ENCODE peak calls at places on chromosomes 16 and 17, in seven cellular contexts. T is RWPE1, H is esophagus muscularis mucosa, I is HCT116, P is breast epithelium, Y is psoas muscle, F is heart right ventricle. G is an unnamed sample.

GRCh38 chr16:1960665-1961630 is 1.6 kb downstream of the NDUFB10 start:
- DNase-seq in I (peak; percentile 64), H (no peak), P (no peak), T (no peak), Y (no peak), F (no peak), G (peak; percentile 46)

GRCh38 chr16:64626771-64627170 is 495.1 kb downstream of the CDH11 start:
- DNase-seq in H (no peak), F (no peak), I (no peak), P (no peak), T (no peak), Y (no peak), G (no peak)

GRCh38 chr16:2121853-2122252 is 13.8 kb downstream of the PKD1 start:
- DNase-seq in F (peak; percentile 57), H (no peak), T (no peak), P (no peak), I (no peak), Y (peak; percentile 86), G (no peak)

GRCh38 chr17:58693208-58693607 is 806 bp downstream of the RAD51C start:
- DNase-seq in P (no peak), Y (no peak), H (no peak), T (no peak), F (no peak), I (no peak), G (no peak)

GRCh38 chr17:34205401-34205800 is 49.7 kb upstream of the CCL2 start:
- DNase-seq in F (no peak), P (no peak), H (no peak), I (no peak), Y (no peak), T (no peak), G (no peak)

GRCh38 chr16:46996391-46996790 is 22.9 kb upstream of the DNAJA2 start:
- DNase-seq in F (no peak), P (no peak), H (no peak), Y (no peak), I (no peak), T (no peak), G (no peak)

GRCh38 chr17:58081641-58082340 is 1.4 kb upstream of the DYNLL2 start:
- DNase-seq in I (no peak), Y (no peak), T (no peak), F (no peak), H (peak; percentile 86), P (no peak), G (no peak)

GRCh38 chr17:73231363-73231762 is 30.3 kb downstream of the CPSF4L start:
- DNase-seq in P (no peak), T (peak; percentile 36), Y (no peak), H (no peak), F (no peak), I (no peak), G (no peak)

GRCh38 chr17:57548421-57549385 is 196.4 kb downstream of the CCDC182 start:
- DNase-seq in T (no peak), F (no peak), H (no peak), Y (no peak), I (no peak), P (no peak), G (no peak)

GRCh38 chr16:63326736-63327339 is 1290.6 kb upstream of the CDH8 start:
- DNase-seq in H (no peak), T (no peak), P (no peak), F (no peak), Y (no peak), I (no peak), G (no peak)

GRCh38 chr17:77027271-77027670 is 113.5 kb upstream of the SEC14L1 start:
- DNase-seq in T (no peak), Y (no peak), H (no peak), F (no peak), P (no peak), I (no peak), G (no peak)

GRCh38 chr17:40956401-40957254 is 10.1 kb downstream of the KRT39 start:
- DNase-seq in H (no peak), F (no peak), P (no peak), T (peak; percentile 79), I (peak; percentile 98), Y (no peak), G (peak; percentile 82)

GRCh38 chr17:76735006-76735405 is 2.1 kb downstream of the SRSF2 start:
- DNase-seq in T (no peak), P (no peak), Y (no peak), F (no peak), H (no peak), I (no peak), G (no peak)

GRCh38 chr17:83046759-83047478 is 32.5 kb upstream of the METRNL start:
- DNase-seq in I (no peak), H (no peak), Y (no peak), P (no peak), T (no peak), F (no peak), G (no peak)

GRCh38 chr17:4407851-4408250 is 25.9 kb upstream of the SPNS3 start:
- DNase-seq in F (no peak), T (no peak), I (no peak), H (no peak), P (no peak), Y (no peak), G (no peak)

GRCh38 chr17:49850772-49851386 is 3.0 kb upstream of the TAC4 start:
- DNase-seq in I (no peak), T (no peak), Y (no peak), P (no peak), H (no peak), F (no peak), G (no peak)

GRCh38 chr16:85586360-85587145 is 26.6 kb upstream of the GSE1 start:
- DNase-seq in Y (peak; percentile 90), F (peak; percentile 59), T (no peak), P (no peak), I (no peak), H (no peak), G (no peak)

GRCh38 chr17:32319548-32319905 is 22.4 kb downstream of the C17orf75 start:
- DNase-seq in I (peak; percentile 38), P (peak; percentile 72), T (peak; percentile 76), H (no peak), F (peak; percentile 76), Y (peak; percentile 81), G (peak; percentile 30)
- TF ChIP-seq CTCF in I (peak; percentile 96), P (peak; percentile 87), T (peak; percentile 91), H (peak; percentile 96), F (peak; percentile 93), Y (peak; percentile 89), G (peak; percentile 97)

GRCh38 chr17:45408611-45409421 is 23.9 kb downstream of the ARHGAP27 start:
- DNase-seq in Y (no peak), T (no peak), I (no peak), H (no peak), P (no peak), F (no peak), G (no peak)
- TF ChIP-seq CTCF in Y (no peak), T (no peak), I (no peak), H (no peak), P (no peak), F (no peak), G (no peak)

DNA sequence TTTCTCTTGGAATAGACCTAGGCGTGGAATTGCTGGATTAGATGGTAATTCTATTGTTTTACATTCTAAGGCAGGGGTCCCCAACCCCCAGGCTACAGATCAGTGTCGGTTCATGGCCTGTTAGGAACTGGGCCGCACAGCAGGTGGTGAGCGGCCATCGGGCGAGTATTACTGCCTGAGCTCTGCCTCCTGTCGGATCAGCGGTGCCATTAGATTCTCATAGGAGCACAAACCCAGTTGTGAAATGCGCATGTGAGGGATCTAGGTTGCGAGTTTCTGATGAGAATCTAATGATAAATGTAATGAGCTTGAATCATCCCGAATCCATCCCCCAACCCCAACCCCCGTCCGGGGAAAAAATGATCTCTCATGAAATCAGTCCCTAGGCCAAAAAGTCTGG is 23.0 kb downstream of the NLRC5 start:
- DNase-seq in H (no peak), T (no peak), Y (no peak), I (no peak), P (no peak), F (no peak), G (no peak)
- TF ChIP-seq CTCF in H (no peak), T (no peak), Y (no peak), I (no peak), P (no peak), F (no peak), G (no peak)

GRCh38 chr17:1376061-1376460 is 24.0 kb downstream of the YWHAE start:
- DNase-seq in Y (no peak), I (no peak), F (no peak), P (no peak), H (no peak), T (no peak), G (no peak)

GRCh38 chr17:1379930-1380313 is 20.1 kb downstream of the YWHAE start:
- DNase-seq in T (no peak), Y (no peak), F (no peak), I (no peak), P (no peak), H (no peak), G (no peak)

GRCh38 chr17:1375615-1376014 is 24.4 kb downstream of the YWHAE start:
- DNase-seq in Y (no peak), P (no peak), F (no peak), T (no peak), H (no peak), I (no peak), G (no peak)

GRCh38 chr17:1377334-1377733 is 22.7 kb downstream of the YWHAE start:
- DNase-seq in I (no peak), P (no peak), H (no peak), F (no peak), T (no peak), Y (no peak), G (no peak)

GRCh38 chr17:1379208-1379929 is 20.7 kb downstream of the YWHAE start:
- DNase-seq in Y (no peak), P (no peak), I (no peak), H (no peak), T (no peak), F (no peak), G (no peak)
- TF ChIP-seq CTCF in Y (no peak), P (no peak), I (no peak), H (no peak), T (no peak), F (no peak), G (no peak)

G was measured in HFF-Myc.